ENCODE peak calls at places on chromosomes 7 and 10, in eight cellular contexts. W, U, G, H, O, T, R and F are unnamed samples.

GRCh38 chr10:91434041-91434440 is 23.9 kb downstream of the HECTD2 start:
- DNase-seq in W (no peak), U (peak), G (no peak), H (no peak), O (no peak), T (no peak), R (no peak), F (no peak)

GRCh38 chr7:37394158-37394557 is 54.5 kb downstream of the ELMO1 start:
- DNase-seq in W (no peak), U (no peak), G (no peak), H (no peak), O (no peak), T (no peak), R (no peak), F (no peak)

GRCh38 chr7:159113056-159113455 is 31.6 kb downstream of the VIPR2 start:
- DNase-seq in W (no peak), U (no peak), G (no peak), H (no peak), O (no peak), T (no peak), R (no peak), F (no peak)

GRCh38 chr10:32347363-32347735 is 391 bp upstream of the EPC1 start:
- DNase-seq in W (no peak), U (no peak), G (no peak), H (no peak), O (no peak), T (no peak), R (no peak), F (no peak)

GRCh38 chr10:61757525-61758397 is 95.0 kb downstream of the CABCOCO1 start:
- DNase-seq in W (peak), U (peak), G (peak), H (no peak), O (no peak), T (no peak), R (no peak), F (no peak)

GRCh38 chr7:17456541-17456940 is 158.1 kb downstream of the AHR start:
- DNase-seq in W (no peak), U (peak), G (no peak), H (no peak), O (no peak), T (no peak), R (no peak), F (no peak)

GRCh38 chr10:104123397-104123796 is 1.4 kb downstream of the SFR1 start:
- DNase-seq in W (no peak), U (peak), G (no peak), H (no peak), O (no peak), T (no peak), R (no peak), F (no peak)

GRCh38 chr7:128405345-128406146 is 4.2 kb downstream of the IMPDH1 start:
- DNase-seq in W (no peak), U (peak), G (peak), H (peak), O (no peak), T (peak), R (no peak), F (no peak)

GRCh38 chr7:2855386-2855785 is 11.3 kb upstream of the GNA12 start:
- DNase-seq in W (no peak), U (no peak), G (no peak), H (no peak), O (no peak), T (no peak), R (no peak), F (no peak)

GRCh38 chr7:6231184-6231583 is 41.2 kb downstream of the CYTH3 start:
- DNase-seq in W (no peak), U (no peak), G (no peak), H (no peak), O (no peak), T (no peak), R (no peak), F (no peak)

GRCh38 chr10:35216303-35216905 is 89.8 kb downstream of the CREM start:
- DNase-seq in W (peak), U (peak), G (peak), H (peak), O (peak), T (peak), R (no peak), F (no peak)

GRCh38 chr10:75722609-75723008 is 291.2 kb downstream of the LRMDA start:
- DNase-seq in W (no peak), U (no peak), G (no peak), H (no peak), O (no peak), T (no peak), R (no peak), F (no peak)

GRCh38 chr7:85567983-85568382 is 381.1 kb upstream of the SEMA3D start:
- DNase-seq in W (no peak), U (no peak), G (no peak), H (no peak), O (no peak), T (no peak), R (no peak), F (no peak)

GRCh38 chr10:26527018-26527417 is 88.9 kb downstream of the APBB1IP start:
- DNase-seq in W (no peak), U (no peak), G (no peak), H (no peak), O (no peak), T (no peak), R (no peak), F (no peak)

GRCh38 chr10:44860811-44861751 is 50.1 kb upstream of the TMEM72 start:
- DNase-seq in W (no peak), U (peak), G (no peak), H (peak), O (no peak), T (peak), R (no peak), F (no peak)

GRCh38 chr10:43229208-43230061 is 37.4 kb downstream of the RASGEF1A start:
- DNase-seq in W (peak), U (no peak), G (peak), H (no peak), O (no peak), T (peak), R (no peak), F (no peak)

GRCh38 chr10:33509231-33509871 is 174.9 kb upstream of the NRP1 start:
- DNase-seq in W (peak), U (peak), G (peak), H (peak), O (no peak), T (peak), R (no peak), F (peak)

GRCh38 chr10:87546971-87547413 is 42.3 kb downstream of the MINPP1 start:
- DNase-seq in W (peak), U (no peak), G (no peak), H (no peak), O (no peak), T (no peak), R (no peak), F (no peak)

GRCh38 chr10:43943119-43943824 is 294.6 kb upstream of the ZNF32 start:
- DNase-seq in W (no peak), U (no peak), G (no peak), H (peak), O (no peak), T (no peak), R (no peak), F (peak)

GRCh38 chr7:4164556-4164955 is 517.5 kb upstream of the FOXK1 start:
- DNase-seq in W (no peak), U (no peak), G (no peak), H (no peak), O (no peak), T (no peak), R (no peak), F (no peak)

GRCh38 chr7:73611017-73611555 is 13.2 kb downstream of the MLXIPL start:
- DNase-seq in W (no peak), U (no peak), G (no peak), H (no peak), O (no peak), T (no peak), R (no peak), F (no peak)
- TF ChIP-seq CTCF in W (no peak), U (no peak), G (no peak), H (no peak), O (no peak), T (no peak), R (no peak), F (no peak)

GRCh38 chr7:108086546-108086945 is 43.6 kb downstream of the LAMB4 start:
- DNase-seq in W (no peak), U (no peak), G (no peak), H (no peak), O (no peak), T (no peak), R (no peak), F (no peak)

GRCh38 chr7:108080094-108080656 is 50.0 kb downstream of the LAMB4 start:
- DNase-seq in W (no peak), U (peak), G (no peak), H (no peak), O (no peak), T (no peak), R (no peak), F (no peak)

GRCh38 chr7:108079291-108080057 is 50.7 kb downstream of the LAMB4 start:
- DNase-seq in W (no peak), U (peak), G (peak), H (no peak), O (no peak), T (no peak), R (no peak), F (no peak)

GRCh38 chr7:108086962-108087361 is 43.2 kb downstream of the LAMB4 start:
- DNase-seq in W (no peak), U (peak), G (no peak), H (no peak), O (no peak), T (no peak), R (no peak), F (no peak)

DNA sequence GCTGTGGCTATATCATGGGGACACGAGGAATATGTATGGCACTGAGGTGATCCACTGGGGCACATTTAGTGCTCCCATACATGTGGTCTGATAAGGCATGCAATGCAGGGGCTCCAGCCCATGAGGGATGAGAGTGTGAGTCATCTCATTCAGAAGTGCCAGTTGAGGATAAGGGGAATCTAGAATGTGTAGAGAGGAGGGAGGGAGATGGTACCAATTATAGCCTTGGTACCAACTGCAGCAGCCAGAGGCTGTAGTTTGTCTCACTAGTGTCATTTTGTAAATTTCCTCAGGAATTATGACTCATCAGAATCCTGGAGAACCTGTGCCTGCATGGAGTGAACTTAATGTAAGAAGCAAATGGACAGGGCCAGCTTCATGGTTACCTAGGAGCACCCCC is 46.2 kb downstream of the LAMB4 start:
- DNase-seq in W (no peak), U (peak), G (no peak), H (no peak), O (no peak), T (no peak), R (no peak), F (no peak)
- TF ChIP-seq POLR2A in W (no peak), U (no peak), G (no peak), H (no peak), O (no peak), T (no peak), R (no peak), F (no peak)

DNA sequence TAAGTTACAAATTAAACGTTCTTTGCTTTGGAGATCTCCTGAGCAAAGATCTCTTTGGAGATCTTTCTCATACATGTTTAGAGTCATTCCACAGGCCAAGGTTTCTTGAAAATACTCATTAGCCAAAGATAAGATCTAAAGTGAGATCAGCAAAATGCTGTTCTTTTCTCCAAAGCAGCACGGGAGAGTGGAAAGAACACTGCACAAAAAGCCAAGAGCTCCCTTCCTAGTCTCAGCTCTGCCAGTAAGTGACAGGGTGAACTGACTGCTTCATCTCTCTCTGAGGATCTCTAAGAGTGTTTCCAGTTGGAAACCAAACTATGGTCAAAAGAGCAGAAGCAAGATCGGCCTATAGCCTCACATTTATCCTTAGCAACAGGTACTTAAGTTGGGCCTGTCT is 168.4 kb upstream of the ASAH2 start:
- DNase-seq in W (no peak), U (no peak), G (no peak), H (no peak), O (no peak), T (no peak), R (no peak), F (no peak)
- H3K4me3 ChIP-seq in W (no peak), U (no peak), G (no peak), H (no peak), O (no peak), T (no peak), R (no peak), F (no peak)

GRCh38 chr7:36310897-36311296 is 78.8 kb upstream of the ANLN start:
- DNase-seq in W (no peak), U (no peak), G (no peak), H (peak), O (no peak), T (no peak), R (no peak), F (no peak)

GRCh38 chr7:36313607-36314006 is 76.1 kb upstream of the ANLN start:
- DNase-seq in W (no peak), U (no peak), G (no peak), H (no peak), O (no peak), T (no peak), R (no peak), F (no peak)

GRCh38 chr7:36312915-36313334 is 76.7 kb upstream of the ANLN start:
- DNase-seq in W (no peak), U (no peak), G (no peak), H (no peak), O (no peak), T (no peak), R (no peak), F (no peak)

GRCh38 chr7:36311539-36311938 is 78.1 kb upstream of the ANLN start:
- DNase-seq in W (no peak), U (no peak), G (no peak), H (peak), O (no peak), T (no peak), R (no peak), F (no peak)

GRCh38 chr7:36312064-36312914 is 77.4 kb upstream of the ANLN start:
- DNase-seq in W (no peak), U (no peak), G (peak), H (peak), O (no peak), T (no peak), R (no peak), F (peak)
- TF ChIP-seq CTCF in W (no peak), U (no peak), G (peak), H (peak), O (no peak), T (no peak), R (peak), F (peak)

GRCh38 chr7:47581821-47582747 is at the start of gene TNS3:
- DNase-seq in W (peak), U (peak), G (peak), H (peak), O (peak), T (peak), R (no peak), F (no peak)
- TF ChIP-seq POLR2A in W (peak), U (peak), G (peak), H (no peak), O (no peak), T (no peak), R (no peak), F (peak)

DNA sequence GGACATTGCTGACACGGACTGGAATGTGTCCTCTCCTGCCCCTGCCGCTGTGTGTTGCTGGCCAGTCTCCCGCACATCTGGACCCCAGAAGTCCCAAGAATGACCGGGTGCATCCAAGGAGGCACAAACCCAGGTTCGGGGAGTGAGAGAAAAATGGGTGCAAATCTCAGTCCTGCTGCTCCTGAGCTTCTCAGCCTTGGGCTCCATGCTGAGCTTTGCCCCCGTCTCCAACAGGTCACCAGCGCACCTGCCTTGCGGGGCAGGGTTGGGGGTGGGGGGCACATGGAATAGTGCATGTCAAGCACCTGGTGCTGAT is 6.0 kb upstream of the NANOS1 start:
- DNase-seq in W (no peak), U (no peak), G (no peak), H (no peak), O (no peak), T (no peak), R (no peak), F (no peak)
- H3K4me3 ChIP-seq in W (no peak), U (no peak), G (no peak), H (no peak), O (no peak), T (no peak), R (no peak), F (no peak)

DNA sequence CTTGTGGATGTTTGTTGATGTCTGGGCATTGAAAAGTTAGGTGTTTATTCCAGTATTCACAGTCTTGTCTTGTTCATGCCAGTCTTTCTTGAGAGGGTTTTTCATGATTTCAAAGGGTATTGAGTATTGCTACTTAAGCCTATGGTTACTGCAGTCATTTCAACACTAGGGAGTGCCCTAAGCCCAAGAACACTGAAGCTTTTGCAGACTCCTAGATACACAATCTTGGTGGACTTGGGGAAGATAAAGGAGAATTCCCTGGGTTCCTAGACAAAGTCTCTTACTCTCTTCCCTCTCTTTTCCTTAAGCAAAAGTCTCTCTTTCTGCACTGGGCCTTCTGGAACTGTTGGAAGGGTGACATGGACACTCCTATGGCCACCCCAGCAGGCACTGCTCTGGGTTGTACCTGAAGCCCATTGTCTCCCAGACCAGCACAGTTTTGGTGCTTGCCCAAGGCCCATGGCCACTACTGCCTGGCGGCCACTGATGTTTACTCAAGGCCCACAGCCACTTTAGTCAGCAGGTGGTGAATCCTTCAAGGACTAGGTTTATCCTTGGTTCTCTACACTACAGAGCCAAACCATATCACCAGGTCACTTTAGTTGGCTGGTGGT is 24.9 kb downstream of the SAMD9 start:
- DNase-seq in W (no peak), U (peak), G (no peak), H (no peak), O (no peak), T (no peak), R (no peak), F (no peak)
- TF ChIP-seq CTCF in W (peak), U (peak), G (peak), H (no peak), O (no peak), T (no peak), R (peak), F (no peak)